ENCODE peak calls at places on chromosomes 7 and 10, in six cellular contexts. One of them, this sample, is unnamed.

GRCh38 chr10:131439705-131440104 is 128.2 kb upstream of the TCERG1L start:
- DNase-seq in esophagus muscularis mucosa: no peak
- DNase-seq in transverse colon: no peak
- DNase-seq in spleen: no peak
- DNase-seq in GM12891: no peak
- DNase-seq in HCT116: no peak
- DNase-seq in this sample: no peak

GRCh38 chr10:53939654-53940053 is 861.4 kb downstream of the PCDH15 start:
- DNase-seq in esophagus muscularis mucosa: no peak
- DNase-seq in transverse colon: no peak
- DNase-seq in spleen: no peak
- DNase-seq in GM12891: no peak
- DNase-seq in HCT116: no peak
- DNase-seq in this sample: no peak

GRCh38 chr10:4214912-4215311 is 429.9 kb upstream of the KLF6 start:
- DNase-seq in esophagus muscularis mucosa: no peak
- DNase-seq in transverse colon: no peak
- DNase-seq in spleen: no peak
- DNase-seq in GM12891: no peak
- DNase-seq in HCT116: no peak
- DNase-seq in this sample: no peak

GRCh38 chr10:5527332-5528200 is 2.8 kb downstream of the CALML3 start:
- DNase-seq in esophagus muscularis mucosa: no peak
- DNase-seq in transverse colon: peak; percentile 9
- DNase-seq in spleen: peak; percentile 34
- DNase-seq in GM12891: no peak
- DNase-seq in HCT116: no peak
- DNase-seq in this sample: no peak

GRCh38 chr10:22058195-22058594 is 54.7 kb upstream of the DNAJC1 start:
- DNase-seq in esophagus muscularis mucosa: no peak
- DNase-seq in transverse colon: no peak
- DNase-seq in spleen: no peak
- DNase-seq in GM12891: no peak
- DNase-seq in HCT116: no peak
- DNase-seq in this sample: no peak

GRCh38 chr10:102067091-102067916 is 2.2 kb downstream of the HPS6 start:
- DNase-seq in esophagus muscularis mucosa: no peak
- DNase-seq in transverse colon: no peak
- DNase-seq in spleen: no peak
- DNase-seq in GM12891: no peak
- DNase-seq in HCT116: no peak
- DNase-seq in this sample: no peak

GRCh38 chr7:100034871-100035510 is 14.6 kb upstream of the ZSCAN21 start:
- DNase-seq in esophagus muscularis mucosa: no peak
- DNase-seq in transverse colon: no peak
- DNase-seq in spleen: no peak
- DNase-seq in GM12891: no peak
- DNase-seq in HCT116: no peak
- DNase-seq in this sample: no peak

GRCh38 chr7:87328281-87328680 is 17.2 kb upstream of the CROT start:
- DNase-seq in esophagus muscularis mucosa: no peak
- DNase-seq in transverse colon: no peak
- DNase-seq in spleen: no peak
- DNase-seq in GM12891: no peak
- DNase-seq in HCT116: peak; percentile 68
- DNase-seq in this sample: no peak

GRCh38 chr10:126499744-126500143 is 111.5 kb upstream of the ADAM12 start:
- DNase-seq in esophagus muscularis mucosa: peak; percentile 53
- DNase-seq in transverse colon: no peak
- DNase-seq in spleen: no peak
- DNase-seq in GM12891: no peak
- DNase-seq in HCT116: no peak
- DNase-seq in this sample: no peak

GRCh38 chr10:110304394-110304779 is 333 bp downstream of the SMNDC1 start:
- DNase-seq in esophagus muscularis mucosa: no peak
- DNase-seq in transverse colon: no peak
- DNase-seq in spleen: peak; percentile 93
- DNase-seq in GM12891: no peak
- DNase-seq in HCT116: no peak
- DNase-seq in this sample: peak; percentile 46

GRCh38 chr10:17882557-17882956 is 69.2 kb upstream of the SLC39A12 start:
- DNase-seq in esophagus muscularis mucosa: no peak
- DNase-seq in transverse colon: no peak
- DNase-seq in spleen: no peak
- DNase-seq in GM12891: no peak
- DNase-seq in HCT116: no peak
- DNase-seq in this sample: no peak

GRCh38 chr7:80724249-80724871 is 85.9 kb downstream of the CD36 start:
- DNase-seq in esophagus muscularis mucosa: no peak
- DNase-seq in transverse colon: no peak
- DNase-seq in spleen: no peak
- DNase-seq in GM12891: no peak
- DNase-seq in HCT116: no peak
- DNase-seq in this sample: no peak

GRCh38 chr10:44379907-44380306 is 5.0 kb downstream of the CXCL12 start:
- DNase-seq in esophagus muscularis mucosa: no peak
- DNase-seq in transverse colon: no peak
- DNase-seq in spleen: peak; percentile 30
- DNase-seq in GM12891: no peak
- DNase-seq in HCT116: no peak
- DNase-seq in this sample: no peak

GRCh38 chr10:8116474-8116873 is 62.0 kb downstream of the GATA3 start:
- DNase-seq in esophagus muscularis mucosa: no peak
- DNase-seq in transverse colon: no peak
- DNase-seq in spleen: no peak
- DNase-seq in GM12891: no peak
- DNase-seq in HCT116: no peak
- DNase-seq in this sample: no peak

GRCh38 chr7:39271386-39271785 is 293.7 kb downstream of the POU6F2 start:
- DNase-seq in esophagus muscularis mucosa: no peak
- DNase-seq in transverse colon: peak; percentile 22
- DNase-seq in spleen: no peak
- DNase-seq in GM12891: no peak
- DNase-seq in HCT116: no peak
- DNase-seq in this sample: no peak

GRCh38 chr10:101535949-101536348 is 52.1 kb downstream of the POLL start:
- DNase-seq in esophagus muscularis mucosa: no peak
- DNase-seq in transverse colon: no peak
- DNase-seq in spleen: no peak
- DNase-seq in GM12891: peak; percentile 42
- DNase-seq in HCT116: no peak
- DNase-seq in this sample: no peak

GRCh38 chr10:71737356-71738172 is 18.0 kb upstream of the C10orf105 start:
- DNase-seq in esophagus muscularis mucosa: no peak
- DNase-seq in transverse colon: no peak
- DNase-seq in spleen: no peak
- DNase-seq in GM12891: no peak
- DNase-seq in HCT116: no peak
- DNase-seq in this sample: no peak

GRCh38 chr7:48497521-48497920 is 326.3 kb downstream of the ABCA13 start:
- DNase-seq in esophagus muscularis mucosa: peak; percentile 60
- DNase-seq in transverse colon: no peak
- DNase-seq in spleen: no peak
- DNase-seq in GM12891: no peak
- DNase-seq in HCT116: no peak
- DNase-seq in this sample: no peak

DNA sequence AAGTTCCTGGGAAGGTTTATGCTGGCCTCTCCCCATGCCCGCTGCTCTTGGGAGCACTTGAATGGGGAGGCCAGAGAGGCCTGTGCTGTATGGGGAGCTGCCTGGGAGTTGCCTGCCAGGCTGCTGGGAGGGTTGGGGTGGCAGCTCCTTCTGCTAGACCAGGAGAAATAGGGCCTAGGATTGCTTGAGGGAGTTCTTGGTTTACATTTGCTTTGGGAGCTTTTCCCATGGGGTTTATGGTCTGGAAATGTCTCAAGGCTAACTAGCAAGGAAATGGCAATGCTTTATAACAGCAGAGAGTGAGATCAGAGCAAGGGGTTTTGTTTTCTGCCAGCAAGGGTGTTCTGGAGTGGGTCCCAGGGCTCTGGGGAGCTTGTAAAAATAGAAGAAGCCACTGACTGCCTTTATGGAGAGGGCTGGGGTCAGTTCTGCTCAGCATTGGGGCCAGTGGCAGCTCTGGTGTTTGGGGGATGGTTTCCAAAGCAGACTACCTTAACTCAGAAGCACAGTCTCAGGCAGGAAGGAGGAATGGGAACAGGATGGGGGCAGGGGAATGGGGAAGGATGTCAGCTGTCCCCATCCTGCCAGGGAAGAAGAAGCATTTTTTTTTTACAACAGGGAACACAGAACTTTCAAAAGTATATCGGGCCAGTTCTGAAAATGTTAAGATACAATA is 28.6 kb downstream of the TSPAN15 start:
- DNase-seq in esophagus muscularis mucosa: no peak
- DNase-seq in transverse colon: no peak
- DNase-seq in spleen: no peak
- DNase-seq in GM12891: no peak
- DNase-seq in HCT116: no peak
- DNase-seq in this sample: no peak
- TF ChIP-seq POLR2AphosphoS5 in esophagus muscularis mucosa: peak; percentile 14
- TF ChIP-seq POLR2AphosphoS5 in transverse colon: no peak
- TF ChIP-seq POLR2AphosphoS5 in spleen: no peak
- TF ChIP-seq POLR2AphosphoS5 in GM12891: no peak
- TF ChIP-seq POLR2AphosphoS5 in HCT116: no peak
- TF ChIP-seq POLR2AphosphoS5 in this sample: no peak

DNA sequence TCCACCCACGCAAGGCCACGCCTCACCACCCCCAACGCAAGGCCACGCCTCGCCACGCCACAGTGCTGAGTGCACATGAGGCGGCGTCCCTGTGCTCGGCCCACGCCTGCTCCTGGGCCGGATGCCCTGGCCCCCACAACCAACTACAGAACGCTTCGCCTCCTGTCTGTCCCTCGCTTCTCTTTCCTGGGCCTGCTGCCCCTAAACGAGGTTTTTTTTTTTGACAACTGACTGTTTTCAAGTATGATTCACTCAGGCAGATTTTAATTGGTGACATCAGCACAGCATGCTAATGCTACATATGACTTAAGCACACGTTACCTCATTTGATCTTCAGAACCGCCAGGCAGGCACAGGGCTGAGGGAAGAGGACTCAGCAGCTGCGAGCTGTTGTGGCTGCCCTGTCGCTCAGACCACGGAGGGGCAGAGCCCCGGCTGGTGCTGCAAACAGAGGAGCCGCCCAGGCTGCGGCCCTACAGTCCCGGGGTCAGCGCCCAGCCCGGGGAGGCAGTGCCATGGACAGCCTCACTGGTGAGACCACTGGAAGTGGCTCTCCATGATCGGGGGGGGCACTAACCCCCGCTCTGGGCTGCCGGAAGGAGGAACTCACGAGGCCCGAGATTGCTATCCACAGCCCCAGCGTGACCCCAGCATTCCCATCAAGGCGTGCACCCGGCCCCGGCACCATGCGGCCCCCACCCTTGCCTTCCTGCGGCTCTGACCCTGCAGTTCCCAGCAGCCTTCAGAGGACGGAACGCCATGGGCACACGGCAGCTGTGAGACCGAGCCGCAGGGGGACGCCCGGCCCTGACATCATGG is 212.8 kb downstream of the MAD1L1 start:
- DNase-seq in esophagus muscularis mucosa: no peak
- DNase-seq in transverse colon: peak; percentile 41
- DNase-seq in spleen: peak; percentile 92
- DNase-seq in GM12891: peak; percentile 80
- DNase-seq in HCT116: no peak
- DNase-seq in this sample: peak; percentile 60
- TF ChIP-seq POLR2A in esophagus muscularis mucosa: no peak
- TF ChIP-seq POLR2A in transverse colon: no peak
- TF ChIP-seq POLR2A in spleen: no peak
- TF ChIP-seq POLR2A in GM12891: no peak
- TF ChIP-seq POLR2A in HCT116: no peak
- TF ChIP-seq POLR2A in this sample: no peak

GRCh38 chr7:122073635-122074034 is 70.4 kb downstream of the AASS start:
- DNase-seq in esophagus muscularis mucosa: no peak
- DNase-seq in transverse colon: no peak
- DNase-seq in spleen: no peak
- DNase-seq in GM12891: no peak
- DNase-seq in HCT116: no peak
- DNase-seq in this sample: no peak

GRCh38 chr7:122068999-122069398 is 75.0 kb downstream of the AASS start:
- DNase-seq in esophagus muscularis mucosa: no peak
- DNase-seq in transverse colon: no peak
- DNase-seq in spleen: no peak
- DNase-seq in GM12891: no peak
- DNase-seq in HCT116: no peak
- DNase-seq in this sample: no peak

GRCh38 chr7:122072272-122072671 is 71.8 kb downstream of the AASS start:
- DNase-seq in esophagus muscularis mucosa: no peak
- DNase-seq in transverse colon: no peak
- DNase-seq in spleen: no peak
- DNase-seq in GM12891: no peak
- DNase-seq in HCT116: no peak
- DNase-seq in this sample: no peak

GRCh38 chr7:122070062-122070461 is 74.0 kb downstream of the AASS start:
- DNase-seq in esophagus muscularis mucosa: no peak
- DNase-seq in transverse colon: no peak
- DNase-seq in spleen: no peak
- DNase-seq in GM12891: no peak
- DNase-seq in HCT116: no peak
- DNase-seq in this sample: no peak

GRCh38 chr7:122072924-122073599 is 71.0 kb downstream of the AASS start:
- DNase-seq in esophagus muscularis mucosa: no peak
- DNase-seq in transverse colon: no peak
- DNase-seq in spleen: no peak
- DNase-seq in GM12891: no peak
- DNase-seq in HCT116: no peak
- DNase-seq in this sample: no peak
- TF ChIP-seq POLR2AphosphoS5 in esophagus muscularis mucosa: no peak
- TF ChIP-seq POLR2AphosphoS5 in transverse colon: no peak
- TF ChIP-seq POLR2AphosphoS5 in spleen: no peak
- TF ChIP-seq POLR2AphosphoS5 in GM12891: no peak
- TF ChIP-seq POLR2AphosphoS5 in HCT116: no peak
- TF ChIP-seq POLR2AphosphoS5 in this sample: no peak

DNA sequence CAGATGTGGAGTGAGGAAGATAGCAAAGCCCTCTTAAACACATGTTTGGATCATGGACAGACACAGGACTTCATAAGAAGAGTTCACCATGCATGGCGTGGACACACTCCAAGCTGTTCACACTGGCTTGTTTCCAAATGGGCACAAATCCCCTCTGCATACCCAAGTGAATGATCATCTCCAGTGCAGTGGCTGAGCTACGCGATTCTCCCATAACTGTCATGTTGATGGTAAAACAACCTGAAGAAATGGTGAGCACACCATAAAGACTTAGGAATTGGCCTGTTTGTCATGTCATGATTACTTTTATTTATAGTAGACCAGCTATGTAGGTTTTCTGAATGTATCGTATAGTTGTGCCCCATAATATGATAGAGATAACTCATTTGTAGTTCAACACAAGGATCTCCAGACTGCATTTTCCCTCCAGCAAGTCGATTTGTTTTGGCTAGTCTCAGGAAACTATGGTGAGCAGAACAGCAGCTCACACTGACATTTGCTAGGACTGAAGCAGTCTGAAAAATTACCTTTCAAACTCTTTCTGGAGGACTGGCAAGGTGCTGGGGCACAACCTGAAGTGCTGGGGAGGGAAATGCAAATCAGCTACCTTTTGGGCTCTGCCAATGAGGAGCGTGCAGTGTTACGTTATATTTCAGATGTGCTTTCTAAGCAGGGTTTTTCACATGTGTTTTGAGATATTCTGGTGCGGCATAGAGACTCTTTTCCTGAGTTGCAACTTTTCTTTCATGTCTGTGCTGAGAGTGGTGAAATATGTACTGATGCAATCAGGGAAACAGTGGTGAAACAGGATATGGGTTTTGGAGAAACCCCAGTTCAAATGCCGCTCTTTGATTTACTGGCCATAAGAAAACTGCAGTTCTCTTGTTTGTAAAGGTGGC is 629.7 kb upstream of the DPP6 start:
- DNase-seq in esophagus muscularis mucosa: no peak
- DNase-seq in transverse colon: no peak
- DNase-seq in spleen: no peak
- DNase-seq in GM12891: no peak
- DNase-seq in HCT116: no peak
- DNase-seq in this sample: no peak
- TF ChIP-seq POLR2A in esophagus muscularis mucosa: no peak
- TF ChIP-seq POLR2A in transverse colon: no peak
- TF ChIP-seq POLR2A in spleen: no peak
- TF ChIP-seq POLR2A in GM12891: no peak
- TF ChIP-seq POLR2A in HCT116: no peak
- TF ChIP-seq POLR2A in this sample: no peak

This sample was measured in GM12892.